ENCODE peak calls at places on chromosomes 4 and X, in five cellular contexts. M, I, O, U and L are unnamed samples. For H3K4me1, the result is how much of the 10 kb centered on the place peaks cover.

GRCh38 chrX:30615229-30615628 is 37.7 kb upstream of the TASL start:
- DNase-seq in M (no peak), I (no peak), O (no peak), U (no peak), L (no peak)

GRCh38 chr4:159607824-159608223 is 504.9 kb downstream of the RAPGEF2 start:
- DNase-seq in M (no peak), I (no peak), O (no peak), U (no peak), L (no peak)

GRCh38 chr4:64200001-64200555 is 209.2 kb downstream of the TECRL start:
- DNase-seq in M (no peak), I (no peak), O (no peak), U (no peak), L (no peak)

GRCh38 chrX:13212191-13212651 is 107.6 kb downstream of the ATXN3L start:
- DNase-seq in M (no peak), I (no peak), O (no peak), U (no peak), L (no peak)

GRCh38 chr4:17780461-17781071 is 855 bp downstream of the FAM184B start:
- DNase-seq in M (no peak), I (no peak), O (peak), U (no peak), L (no peak)

GRCh38 chr4:171042989-171043524 is 770.1 kb upstream of the GALNTL6 start:
- DNase-seq in M (no peak), I (peak), O (no peak), U (no peak), L (no peak)

GRCh38 chrX:136125106-136125505 is 22.2 kb upstream of the FHL1 start:
- DNase-seq in M (no peak), I (no peak), O (no peak), U (no peak), L (no peak)

GRCh38 chr4:38210396-38211114 is 250.4 kb downstream of the PTTG2 start:
- DNase-seq in M (no peak), I (no peak), O (peak), U (no peak), L (no peak)

GRCh38 chr4:41304221-41304620 is 47.5 kb downstream of the UCHL1 start:
- DNase-seq in M (no peak), I (no peak), O (no peak), U (no peak), L (no peak)

GRCh38 chr4:133869486-133869885 is 332.1 kb downstream of the PABPC4L start:
- DNase-seq in M (no peak), I (no peak), O (no peak), U (no peak), L (no peak)

GRCh38 chr4:78441786-78442185 is 109.8 kb upstream of the ANXA3 start:
- DNase-seq in M (no peak), I (no peak), O (no peak), U (no peak), L (no peak)

GRCh38 chrX:71919436-71919835 is 8.8 kb downstream of the NHSL2 start:
- DNase-seq in M (no peak), I (no peak), O (no peak), U (no peak), L (no peak)

GRCh38 chr4:5497489-5497888 is 210.9 kb downstream of the EVC2 start:
- DNase-seq in M (no peak), I (no peak), O (no peak), U (no peak), L (no peak)

GRCh38 chrX:91434351-91435168 is at the start of gene PABPC5:
- DNase-seq in M (peak), I (peak), O (peak), U (peak), L (peak)

GRCh38 chrX:46628406-46629371 is 55.1 kb downstream of the CHST7 start:
- DNase-seq in M (peak), I (no peak), O (no peak), U (no peak), L (peak)

GRCh38 chr4:146288188-146288587 is 73.8 kb downstream of the REELD1 start:
- DNase-seq in M (no peak), I (no peak), O (no peak), U (no peak), L (no peak)

GRCh38 chr4:39043697-39044363 is 11.6 kb upstream of the TMEM156 start:
- DNase-seq in M (no peak), I (no peak), O (no peak), U (no peak), L (no peak)

GRCh38 chr4:129998436-129999150 is 902.6 kb downstream of the C4orf33 start:
- DNase-seq in M (no peak), I (no peak), O (no peak), U (no peak), L (no peak)

GRCh38 chr4:148211533-148211932 is 230.7 kb downstream of the NR3C2 start:
- DNase-seq in M (no peak), I (no peak), O (no peak), U (no peak), L (no peak)

GRCh38 chr4:147578057-147578476 is 39.1 kb upstream of the TMEM184C start:
- DNase-seq in M (no peak), I (no peak), O (no peak), U (no peak), L (no peak)

GRCh38 chr4:23932935-23933334 is 43.1 kb upstream of the PPARGC1A start:
- DNase-seq in M (no peak), I (no peak), O (peak), U (no peak), L (no peak)

GRCh38 chrX:31036895-31037294 is 34.9 kb downstream of the FTHL17 start:
- DNase-seq in M (peak), I (no peak), O (peak), U (peak), L (no peak)

GRCh38 chrX:130174051-130174704 is 2.4 kb downstream of the RAB33A start:
- DNase-seq in M (no peak), I (peak), O (no peak), U (no peak), L (peak)

GRCh38 chr4:62470020-62470419 is 1269.9 kb downstream of the ADGRL3 start:
- DNase-seq in M (no peak), I (no peak), O (no peak), U (no peak), L (no peak)

GRCh38 chr4:40238700-40239548 is 42.1 kb downstream of the RHOH start:
- DNase-seq in M (peak), I (no peak), O (no peak), U (no peak), L (no peak)

GRCh38 chr4:3431446-3431993 is 10.2 kb upstream of the HGFAC start:
- DNase-seq in M (no peak), I (peak), O (no peak), U (no peak), L (no peak)

GRCh38 chrX:40539214-40540142 is 41.3 kb upstream of the ATP6AP2 start:
- DNase-seq in M (peak), I (peak), O (peak), U (peak), L (peak)

GRCh38 chr4:128863314-128864075 is 54.0 kb downstream of the JADE1 start:
- DNase-seq in M (peak), I (peak), O (peak), U (peak), L (peak)

GRCh38 chr4:15910150-15910945 is 28.2 kb downstream of the FGFBP1 start:
- DNase-seq in M (no peak), I (no peak), O (no peak), U (no peak), L (no peak)

GRCh38 chrX:80290834-80291233 is 129.4 kb upstream of the TENT5D start:
- DNase-seq in M (no peak), I (no peak), O (no peak), U (no peak), L (no peak)

GRCh38 chr4:162502109-162502508 is 338.3 kb upstream of the FSTL5 start:
- DNase-seq in M (no peak), I (no peak), O (no peak), U (no peak), L (no peak)

DNA sequence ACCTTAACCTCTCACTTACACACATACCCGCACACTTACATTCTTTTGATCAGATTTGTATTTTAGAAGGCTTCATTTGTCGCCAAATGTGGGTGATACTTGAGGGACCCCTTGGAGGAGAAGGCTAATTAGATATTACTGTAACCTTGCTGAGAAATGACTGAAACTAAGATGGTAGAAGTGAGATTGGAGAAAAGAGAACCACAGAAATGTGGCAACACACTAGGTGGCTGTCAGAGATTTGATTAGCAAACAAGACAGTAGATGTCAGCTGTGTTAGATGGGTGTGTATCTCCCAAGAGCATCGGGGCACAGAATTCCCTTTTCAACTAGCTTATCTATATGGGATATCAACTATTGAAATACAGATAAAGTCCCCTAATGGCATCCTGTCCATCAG is 149.3 kb upstream of the FABP2 start:
- DNase-seq in M (no peak), I (no peak), O (no peak), U (no peak), L (no peak)
- TF ChIP-seq CTCF in M (no peak), I (no peak), O (no peak), U (no peak), L (no peak)

DNA sequence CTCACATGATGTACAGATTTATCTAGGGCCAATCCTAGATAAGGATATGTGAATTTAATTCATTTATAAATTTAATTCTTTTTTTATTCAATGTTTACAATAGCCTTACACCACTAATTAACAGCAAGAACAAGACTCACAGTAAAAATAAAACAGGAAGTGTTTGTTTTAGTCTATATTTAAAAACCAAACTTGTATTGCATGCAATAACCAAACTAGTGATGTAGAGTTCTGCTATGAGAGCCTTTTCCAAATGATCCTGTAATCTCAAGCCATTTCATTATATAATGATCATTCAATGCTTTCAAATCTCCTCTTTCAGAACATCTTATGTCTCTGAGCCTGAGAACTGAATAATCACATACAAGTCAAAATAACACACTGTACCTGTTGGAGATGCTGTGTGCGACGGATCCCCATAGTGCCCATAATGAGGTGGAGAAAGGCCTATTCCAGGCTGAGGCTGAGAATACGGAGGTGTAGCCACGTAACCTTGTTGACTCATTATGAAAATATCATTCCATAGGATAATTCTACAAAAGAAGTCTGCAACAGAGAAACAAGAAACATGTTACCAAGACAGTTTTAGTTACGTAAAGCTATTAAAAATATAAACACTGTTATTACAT is 2.6 kb downstream of the SEC24D start:
- DNase-seq in M (no peak), I (no peak), O (no peak), U (no peak), L (no peak)
- H3K4me1 ChIP-seq in M (under half), I (under half), O (under half), U (under half), L (half or more)

DNA sequence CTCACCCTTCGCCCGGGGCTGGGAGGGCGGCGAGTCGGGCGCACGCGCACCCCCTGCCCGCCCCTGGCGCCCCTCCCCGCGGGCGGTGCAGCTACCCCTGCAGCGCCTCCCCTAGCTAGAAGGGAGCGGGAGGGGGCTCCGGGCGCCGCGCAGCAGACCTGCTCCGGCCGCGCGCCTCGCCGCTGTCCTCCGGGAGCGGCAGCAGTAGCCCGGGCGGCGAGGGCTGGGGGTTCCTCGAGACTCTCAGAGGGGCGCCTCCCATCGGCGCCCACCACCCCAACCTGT is at the start of gene NPNT:
- DNase-seq in M (peak), I (peak), O (peak), U (no peak), L (peak)
- TF ChIP-seq CTCF in M (no peak), I (no peak), O (no peak), U (no peak), L (no peak)

GRCh38 chrX:8684201-8684600 is 47.7 kb downstream of the ANOS1 start:
- DNase-seq in M (no peak), I (no peak), O (no peak), U (no peak), L (no peak)
- H3K4me1 ChIP-seq in M (under half), I (under half), O (under half), U (under half), L (under half)

GRCh38 chrX:32530802-32531403 is 680.4 kb downstream of the DMD start:
- DNase-seq in M (peak), I (no peak), O (peak), U (peak), L (no peak)
- TF ChIP-seq CTCF in M (peak), I (peak), O (peak), U (peak), L (peak)

GRCh38 chr4:105149771-105150170 is 3.1 kb downstream of the TET2 start:
- DNase-seq in M (no peak), I (no peak), O (no peak), U (no peak), L (no peak)
- H3K4me1 ChIP-seq in M (under half), I (under half), O (under half), U (under half), L (under half)

GRCh38 chr4:54184581-54184980 is 44.5 kb upstream of the PDGFRA start:
- DNase-seq in M (no peak), I (no peak), O (no peak), U (no peak), L (no peak)
- TF ChIP-seq CTCF in M (no peak), I (no peak), O (no peak), U (no peak), L (no peak)

GRCh38 chr4:68132342-68132741 is 2.7 kb upstream of the TMPRSS11F start:
- DNase-seq in M (no peak), I (peak), O (peak), U (no peak), L (no peak)
- H3K4me1 ChIP-seq in M (under half), I (under half), O (under half), U (under half), L (under half)

GRCh38 chr4:101782546-101782945 is 8.0 kb upstream of the BANK1 start:
- DNase-seq in M (no peak), I (no peak), O (no peak), U (no peak), L (no peak)

GRCh38 chr4:101787917-101788316 is 2.6 kb upstream of the BANK1 start:
- DNase-seq in M (no peak), I (no peak), O (no peak), U (no peak), L (no peak)

GRCh38 chr4:101790521-101791188 is at the start of gene BANK1:
- DNase-seq in M (peak), I (peak), O (peak), U (peak), L (peak)

GRCh38 chr4:101784957-101785356 is 5.6 kb upstream of the BANK1 start:
- DNase-seq in M (no peak), I (no peak), O (no peak), U (no peak), L (no peak)

GRCh38 chr4:101785476-101785875 is 5.1 kb upstream of the BANK1 start:
- DNase-seq in M (no peak), I (no peak), O (no peak), U (no peak), L (no peak)
- TF ChIP-seq CTCF in M (no peak), I (no peak), O (no peak), U (no peak), L (no peak)

DNA sequence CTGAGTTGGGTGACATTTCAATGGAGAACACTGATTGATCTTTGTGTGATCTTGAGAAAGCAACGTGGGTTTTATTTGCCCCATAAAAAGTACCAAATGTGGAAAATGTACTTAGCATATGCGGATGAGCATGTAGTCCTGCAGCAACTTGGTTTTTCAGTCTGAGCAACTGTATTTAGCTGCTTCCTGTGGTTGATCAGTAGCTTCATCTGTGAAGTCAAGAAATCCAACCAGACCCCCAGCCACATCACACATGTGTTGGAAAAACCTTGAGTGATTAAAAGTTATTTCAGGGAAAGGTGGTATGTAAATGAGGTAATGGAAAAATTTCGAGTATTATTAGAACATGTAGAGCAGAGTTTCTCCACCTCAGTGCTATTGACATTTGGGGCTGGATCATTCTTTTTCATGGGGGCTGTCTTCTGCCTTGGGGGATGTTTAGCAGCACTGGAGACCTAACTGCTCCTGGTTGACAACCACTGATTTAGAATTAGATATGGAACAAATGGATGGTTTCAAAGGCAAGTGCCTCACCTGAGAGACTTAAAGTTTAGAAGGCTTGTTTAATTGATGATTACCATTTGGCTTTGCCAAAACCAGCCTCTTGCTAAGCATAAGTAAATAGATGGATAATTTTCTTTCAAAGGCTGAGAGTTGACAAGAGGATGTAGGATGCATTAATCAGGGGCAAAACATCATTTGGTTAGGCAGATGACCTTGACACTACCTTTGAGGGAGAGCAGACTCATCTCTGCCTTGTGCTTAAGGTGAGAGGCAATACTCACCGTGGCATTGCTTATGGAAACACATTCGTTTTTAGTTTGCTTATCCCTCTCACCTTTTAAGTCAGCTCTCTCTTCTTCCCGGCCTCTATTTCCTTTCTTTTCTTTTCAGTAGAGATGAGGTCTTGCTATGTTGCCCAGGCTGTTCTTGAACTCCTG is 193.0 kb upstream of the RPS6KA3 start:
- DNase-seq in M (no peak), I (no peak), O (no peak), U (no peak), L (no peak)
- H3K4me1 ChIP-seq in M (under half), I (under half), O (under half), U (under half), L (under half)